ENCODE peak calls at places on chromosome X, in six cellular contexts. B, Y, M, U, I and R are unnamed samples.

GRCh38 chrX:66015152-66015827 is 24.6 kb downstream of the VSIG4 start:
- DNase-seq in B (no peak), Y (no peak), M (no peak), U (no peak), I (no peak), R (peak; percentile 36)

GRCh38 chrX:20267924-20268701 is 1.4 kb upstream of the RPS6KA3 start:
- DNase-seq in B (peak; percentile 1), Y (peak; percentile 20), M (peak; percentile 59), U (peak; percentile 27), I (no peak), R (peak; percentile 39)

GRCh38 chrX:13506574-13506973 is 62.8 kb upstream of the EGFL6 start:
- DNase-seq in B (no peak), Y (no peak), M (peak; percentile 48), U (no peak), I (peak; percentile 28), R (no peak)

GRCh38 chrX:75522565-75523411 is at the start of gene ZDHHC15:
- DNase-seq in B (no peak), Y (peak; percentile 14), M (peak; percentile 55), U (no peak), I (no peak), R (peak; percentile 80)

GRCh38 chrX:70481871-70482270 is 37.2 kb downstream of the DLG3 start:
- DNase-seq in B (no peak), Y (no peak), M (no peak), U (no peak), I (no peak), R (no peak)

GRCh38 chrX:147738260-147738659 is 173.5 kb upstream of the FMR1 start:
- DNase-seq in B (no peak), Y (no peak), M (no peak), U (no peak), I (no peak), R (no peak)

GRCh38 chrX:69028006-69028760 is 137.1 kb downstream of the PJA1 start:
- DNase-seq in B (no peak), Y (no peak), M (no peak), U (no peak), I (no peak), R (no peak)

GRCh38 chrX:10597871-10598270 is 22.5 kb downstream of the MID1 start:
- DNase-seq in B (no peak), Y (no peak), M (no peak), U (no peak), I (no peak), R (peak; percentile 22)

GRCh38 chrX:19739683-19740082 is 147.7 kb downstream of the SH3KBP1 start:
- DNase-seq in B (no peak), Y (peak; percentile 20), M (peak; percentile 66), U (no peak), I (peak; percentile 32), R (peak; percentile 55)

GRCh38 chrX:4642114-4642513 is 928.7 kb upstream of the PRKX start:
- DNase-seq in B (no peak), Y (no peak), M (no peak), U (no peak), I (no peak), R (no peak)

GRCh38 chrX:14476169-14476568 is 53.2 kb upstream of the GLRA2 start:
- DNase-seq in B (no peak), Y (no peak), M (no peak), U (no peak), I (no peak), R (no peak)

GRCh38 chrX:40176256-40176978 is 78.7 kb upstream of the BCOR start:
- DNase-seq in B (peak; percentile 10), Y (no peak), M (peak; percentile 70), U (no peak), I (no peak), R (peak; percentile 79)

GRCh38 chrX:3119376-3119775 is 78.1 kb downstream of the ARSF start:
- DNase-seq in B (no peak), Y (no peak), M (no peak), U (no peak), I (no peak), R (no peak)

GRCh38 chrX:65451663-65452062 is 82.9 kb downstream of the LAS1L start:
- DNase-seq in B (no peak), Y (no peak), M (no peak), U (no peak), I (peak; percentile 6), R (no peak)

GRCh38 chrX:38652934-38653442 is 91.6 kb downstream of the TSPAN7 start:
- DNase-seq in B (no peak), Y (no peak), M (no peak), U (no peak), I (no peak), R (no peak)

GRCh38 chrX:153635788-153636668 is 11.0 kb upstream of the DUSP9 start:
- DNase-seq in B (no peak), Y (no peak), M (no peak), U (no peak), I (no peak), R (peak; percentile 22)

GRCh38 chrX:133229361-133229760 is 11.2 kb upstream of the TFDP3 start:
- DNase-seq in B (no peak), Y (no peak), M (no peak), U (no peak), I (peak; percentile 50), R (no peak)

GRCh38 chrX:133235830-133236229 is 17.7 kb upstream of the TFDP3 start:
- DNase-seq in B (no peak), Y (no peak), M (no peak), U (no peak), I (no peak), R (no peak)

DNA sequence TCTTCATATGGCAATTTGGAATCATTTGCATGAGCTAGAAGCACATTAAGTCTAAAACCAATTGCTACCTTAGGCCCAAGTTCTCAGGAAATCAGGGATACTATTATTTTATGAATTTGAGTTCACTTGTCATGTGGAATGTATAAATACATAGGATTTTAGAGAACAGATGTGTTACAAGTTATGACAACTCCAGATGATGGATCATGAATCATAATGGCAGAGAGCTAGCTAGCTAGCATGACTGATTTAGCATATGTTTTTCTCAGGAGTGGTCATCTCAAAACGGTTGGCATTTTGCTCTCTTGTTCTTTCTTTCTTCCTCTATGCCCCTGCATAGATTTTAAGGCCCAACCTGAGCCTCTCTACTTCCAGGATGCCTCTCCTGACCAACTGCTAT is 14.2 kb upstream of the TFDP3 start:
- DNase-seq in B (no peak), Y (no peak), M (no peak), U (no peak), I (no peak), R (no peak)
- TF ChIP-seq POLR2A in B (no peak), Y (no peak), M (no peak), U (no peak), I (no peak), R (no peak)

GRCh38 chrX:114626323-114626722 is 42.4 kb downstream of the HTR2C start:
- DNase-seq in B (no peak), Y (no peak), M (no peak), U (no peak), I (no peak), R (no peak)
- H3K36me3 ChIP-seq in B (no peaks in the 10 kb centered on the region), Y (no peaks in the 10 kb centered on the region), M (no peaks in the 10 kb centered on the region), U (no peaks in the 10 kb centered on the region), I (no peaks in the 10 kb centered on the region), R (no peaks in the 10 kb centered on the region)

GRCh38 chrX:41887691-41888090 is 35.7 kb downstream of the CASK start:
- DNase-seq in B (no peak), Y (no peak), M (no peak), U (no peak), I (no peak), R (no peak)

GRCh38 chrX:41890026-41890423 is 33.3 kb downstream of the CASK start:
- DNase-seq in B (no peak), Y (no peak), M (no peak), U (no peak), I (no peak), R (no peak)

GRCh38 chrX:41885724-41886123 is 37.6 kb downstream of the CASK start:
- DNase-seq in B (no peak), Y (no peak), M (no peak), U (no peak), I (no peak), R (no peak)

GRCh38 chrX:41889317-41890025 is 33.9 kb downstream of the CASK start:
- DNase-seq in B (no peak), Y (no peak), M (no peak), U (no peak), I (peak; percentile 27), R (no peak)
- H3K27ac ChIP-seq in B (no peak overlapping the region), Y (no peak overlapping the region), M (no peak overlapping the region), U (no peak overlapping the region), I (peak overlapping the region; percentile 58), R (no peak overlapping the region)

GRCh38 chrX:31266172-31267076 is 194.6 kb upstream of the FTHL17 start:
- DNase-seq in B (no peak), Y (peak; percentile 29), M (peak; percentile 65), U (peak; percentile 33), I (no peak), R (peak; percentile 63)
- TF ChIP-seq POLR2A in B (no peak), Y (peak; percentile 36), M (no peak), U (no peak), I (no peak), R (no peak)

DNA sequence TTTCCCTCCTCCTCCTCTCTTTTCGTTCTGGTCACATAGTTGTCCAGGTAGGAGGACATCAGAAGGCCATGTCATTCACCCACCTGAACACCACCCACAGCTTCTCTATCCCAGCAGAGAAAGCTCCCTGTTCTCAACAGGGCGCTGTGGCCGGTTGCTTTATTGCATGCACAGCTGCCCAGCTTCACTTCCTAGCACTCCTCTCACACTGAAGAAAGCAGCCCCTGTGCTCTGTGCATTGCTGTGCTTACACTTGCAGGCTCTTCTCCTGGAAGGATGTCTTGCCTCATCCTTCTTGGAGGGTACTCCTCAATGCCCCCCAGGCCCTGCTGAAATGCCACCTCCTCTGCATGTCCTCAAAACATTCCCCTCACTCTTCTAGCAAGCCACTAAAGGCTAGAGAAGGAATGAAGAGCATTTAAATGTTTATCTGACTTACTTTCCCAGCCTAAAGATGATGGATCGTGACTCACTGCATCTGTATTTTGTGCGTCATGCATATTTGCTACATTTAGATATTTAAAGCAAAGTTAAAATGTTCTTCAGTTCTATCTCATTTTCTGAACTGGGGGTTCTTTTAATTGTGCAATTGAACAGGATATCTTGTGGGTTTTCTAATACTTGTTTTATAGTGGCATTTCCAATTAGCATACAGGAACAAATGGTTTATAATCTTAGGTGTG is 186.4 kb upstream of the PUDP start:
- DNase-seq in B (no peak), Y (no peak), M (no peak), U (no peak), I (no peak), R (no peak)
- H3K36me3 ChIP-seq in B (no peaks in the 10 kb centered on the region), Y (no peaks in the 10 kb centered on the region), M (peaks cover 7% of the 10 kb centered on the region), U (no peaks in the 10 kb centered on the region), I (no peaks in the 10 kb centered on the region), R (peaks cover 3% of the 10 kb centered on the region)

GRCh38 chrX:46733226-46733625 is 25.7 kb downstream of the SLC9A7 start:
- DNase-seq in B (no peak), Y (no peak), M (no peak), U (no peak), I (no peak), R (no peak)

GRCh38 chrX:46730765-46731164 is 28.2 kb downstream of the SLC9A7 start:
- DNase-seq in B (no peak), Y (no peak), M (no peak), U (no peak), I (no peak), R (no peak)

GRCh38 chrX:46722742-46723568 is 36.0 kb downstream of the SLC9A7 start:
- DNase-seq in B (no peak), Y (no peak), M (no peak), U (no peak), I (no peak), R (no peak)

DNA sequence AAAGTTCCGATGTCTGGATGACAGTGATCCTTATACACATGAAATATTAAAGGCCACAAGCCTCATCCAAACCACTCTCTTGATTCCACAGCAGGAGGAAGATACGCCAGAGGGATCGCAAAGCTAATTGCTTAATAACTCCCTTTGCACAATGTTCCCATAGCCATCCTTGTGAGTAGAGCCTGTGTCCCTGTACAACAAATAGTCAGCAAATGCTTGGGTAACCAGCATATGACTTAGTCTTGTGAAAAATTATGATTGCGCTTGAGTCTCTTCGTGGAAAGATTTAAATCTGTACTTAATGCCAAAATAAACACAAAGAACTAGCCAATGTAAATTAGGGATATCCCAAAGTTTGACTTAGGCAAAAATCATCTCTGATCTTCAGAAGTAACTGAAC is 31.5 kb downstream of the SLC9A7 start:
- DNase-seq in B (no peak), Y (no peak), M (no peak), U (no peak), I (no peak), R (no peak)
- H3K27ac ChIP-seq in B (no peak overlapping the region), Y (no peak overlapping the region), M (no peak overlapping the region), U (peak overlapping the region; percentile 46), I (no peak overlapping the region), R (no peak overlapping the region)